ENCODE peak calls at places on chromosomes 4 and X, in nine cellular contexts. One of them, this sample, is unnamed.

GRCh38 chr4:8316911-8317351 is 47.4 kb downstream of the HTRA3 start:
- DNase-seq in activated T-helper 1 cell treated with anti-CD3 and anti-CD28 coated beads, Interleukin-12 subunit alpha, Interleukin-12 subunit beta, Interleukin-2, Interleukin-4 antibody, amounts not matched to agents 30 ng/mL and 10 ng/mL and 1 ng/mL, durations not matched to agents 14 hours and 24 hours and 36 hours: no peak
- DNase-seq in fibroblast of mammary gland: no peak
- DNase-seq in mammary epithelial cell: no peak
- DNase-seq in COLO829: no peak
- DNase-seq in germinal center: no peak
- DNase-seq in hypothalamus: no peak
- DNase-seq in HT-29: no peak
- DNase-seq in NCI-H1694: no peak
- DNase-seq in this sample: no peak

GRCh38 chr4:54227261-54228063 is 1.6 kb upstream of the PDGFRA start:
- DNase-seq in activated T-helper 1 cell treated with anti-CD3 and anti-CD28 coated beads, Interleukin-12 subunit alpha, Interleukin-12 subunit beta, Interleukin-2, Interleukin-4 antibody, amounts not matched to agents 30 ng/mL and 10 ng/mL and 1 ng/mL, durations not matched to agents 14 hours and 24 hours and 36 hours: no peak
- DNase-seq in fibroblast of mammary gland: peak; percentile 82
- DNase-seq in mammary epithelial cell: peak; percentile 67
- DNase-seq in COLO829: peak; percentile 51
- DNase-seq in germinal center: no peak
- DNase-seq in hypothalamus: no peak
- DNase-seq in HT-29: no peak
- DNase-seq in NCI-H1694: no peak
- DNase-seq in this sample: peak; percentile 53

GRCh38 chrX:25300994-25301393 is 285.2 kb upstream of the ARX start:
- DNase-seq in activated T-helper 1 cell treated with anti-CD3 and anti-CD28 coated beads, Interleukin-12 subunit alpha, Interleukin-12 subunit beta, Interleukin-2, Interleukin-4 antibody, amounts not matched to agents 30 ng/mL and 10 ng/mL and 1 ng/mL, durations not matched to agents 14 hours and 24 hours and 36 hours: no peak
- DNase-seq in fibroblast of mammary gland: no peak
- DNase-seq in mammary epithelial cell: no peak
- DNase-seq in COLO829: no peak
- DNase-seq in germinal center: no peak
- DNase-seq in hypothalamus: no peak
- DNase-seq in HT-29: no peak
- DNase-seq in NCI-H1694: no peak
- DNase-seq in this sample: no peak

GRCh38 chrX:133412246-133412645 is 3.0 kb downstream of the GPC4 start:
- DNase-seq in activated T-helper 1 cell treated with anti-CD3 and anti-CD28 coated beads, Interleukin-12 subunit alpha, Interleukin-12 subunit beta, Interleukin-2, Interleukin-4 antibody, amounts not matched to agents 30 ng/mL and 10 ng/mL and 1 ng/mL, durations not matched to agents 14 hours and 24 hours and 36 hours: no peak
- DNase-seq in fibroblast of mammary gland: peak; percentile 38
- DNase-seq in mammary epithelial cell: no peak
- DNase-seq in COLO829: no peak
- DNase-seq in germinal center: no peak
- DNase-seq in hypothalamus: no peak
- DNase-seq in HT-29: no peak
- DNase-seq in NCI-H1694: no peak
- DNase-seq in this sample: no peak

GRCh38 chrX:31580726-31581125 is 508.9 kb upstream of the FTHL17 start:
- DNase-seq in activated T-helper 1 cell treated with anti-CD3 and anti-CD28 coated beads, Interleukin-12 subunit alpha, Interleukin-12 subunit beta, Interleukin-2, Interleukin-4 antibody, amounts not matched to agents 30 ng/mL and 10 ng/mL and 1 ng/mL, durations not matched to agents 14 hours and 24 hours and 36 hours: no peak
- DNase-seq in fibroblast of mammary gland: peak; percentile 44
- DNase-seq in mammary epithelial cell: peak; percentile 56
- DNase-seq in COLO829: no peak
- DNase-seq in germinal center: no peak
- DNase-seq in hypothalamus: no peak
- DNase-seq in HT-29: no peak
- DNase-seq in NCI-H1694: no peak
- DNase-seq in this sample: no peak

GRCh38 chrX:34809096-34809495 is 133.5 kb upstream of the FAM47B start:
- DNase-seq in activated T-helper 1 cell treated with anti-CD3 and anti-CD28 coated beads, Interleukin-12 subunit alpha, Interleukin-12 subunit beta, Interleukin-2, Interleukin-4 antibody, amounts not matched to agents 30 ng/mL and 10 ng/mL and 1 ng/mL, durations not matched to agents 14 hours and 24 hours and 36 hours: no peak
- DNase-seq in fibroblast of mammary gland: no peak
- DNase-seq in mammary epithelial cell: no peak
- DNase-seq in COLO829: no peak
- DNase-seq in germinal center: no peak
- DNase-seq in hypothalamus: no peak
- DNase-seq in HT-29: no peak
- DNase-seq in NCI-H1694: no peak
- DNase-seq in this sample: no peak

GRCh38 chrX:23737413-23737812 is 5.7 kb downstream of the ACOT9 start:
- DNase-seq in activated T-helper 1 cell treated with anti-CD3 and anti-CD28 coated beads, Interleukin-12 subunit alpha, Interleukin-12 subunit beta, Interleukin-2, Interleukin-4 antibody, amounts not matched to agents 30 ng/mL and 10 ng/mL and 1 ng/mL, durations not matched to agents 14 hours and 24 hours and 36 hours: no peak
- DNase-seq in fibroblast of mammary gland: peak; percentile 47
- DNase-seq in mammary epithelial cell: no peak
- DNase-seq in COLO829: no peak
- DNase-seq in germinal center: no peak
- DNase-seq in hypothalamus: no peak
- DNase-seq in HT-29: no peak
- DNase-seq in NCI-H1694: no peak
- DNase-seq in this sample: no peak

GRCh38 chrX:40433160-40433559 is 147.6 kb upstream of the ATP6AP2 start:
- DNase-seq in activated T-helper 1 cell treated with anti-CD3 and anti-CD28 coated beads, Interleukin-12 subunit alpha, Interleukin-12 subunit beta, Interleukin-2, Interleukin-4 antibody, amounts not matched to agents 30 ng/mL and 10 ng/mL and 1 ng/mL, durations not matched to agents 14 hours and 24 hours and 36 hours: no peak
- DNase-seq in fibroblast of mammary gland: no peak
- DNase-seq in mammary epithelial cell: no peak
- DNase-seq in COLO829: no peak
- DNase-seq in germinal center: no peak
- DNase-seq in hypothalamus: no peak
- DNase-seq in HT-29: no peak
- DNase-seq in NCI-H1694: no peak
- DNase-seq in this sample: no peak

GRCh38 chr4:84901173-84901572 is 65.3 kb downstream of the WDFY3 start:
- DNase-seq in activated T-helper 1 cell treated with anti-CD3 and anti-CD28 coated beads, Interleukin-12 subunit alpha, Interleukin-12 subunit beta, Interleukin-2, Interleukin-4 antibody, amounts not matched to agents 30 ng/mL and 10 ng/mL and 1 ng/mL, durations not matched to agents 14 hours and 24 hours and 36 hours: no peak
- DNase-seq in fibroblast of mammary gland: no peak
- DNase-seq in mammary epithelial cell: no peak
- DNase-seq in COLO829: no peak
- DNase-seq in germinal center: no peak
- DNase-seq in hypothalamus: no peak
- DNase-seq in HT-29: no peak
- DNase-seq in NCI-H1694: no peak
- DNase-seq in this sample: no peak

GRCh38 chr4:144014808-144015207 is 4.4 kb downstream of the GYPB start:
- DNase-seq in activated T-helper 1 cell treated with anti-CD3 and anti-CD28 coated beads, Interleukin-12 subunit alpha, Interleukin-12 subunit beta, Interleukin-2, Interleukin-4 antibody, amounts not matched to agents 30 ng/mL and 10 ng/mL and 1 ng/mL, durations not matched to agents 14 hours and 24 hours and 36 hours: no peak
- DNase-seq in fibroblast of mammary gland: no peak
- DNase-seq in mammary epithelial cell: no peak
- DNase-seq in COLO829: no peak
- DNase-seq in germinal center: no peak
- DNase-seq in hypothalamus: no peak
- DNase-seq in HT-29: no peak
- DNase-seq in NCI-H1694: no peak
- DNase-seq in this sample: no peak

GRCh38 chr4:41687971-41688370 is 60.6 kb downstream of the PHOX2B start:
- DNase-seq in activated T-helper 1 cell treated with anti-CD3 and anti-CD28 coated beads, Interleukin-12 subunit alpha, Interleukin-12 subunit beta, Interleukin-2, Interleukin-4 antibody, amounts not matched to agents 30 ng/mL and 10 ng/mL and 1 ng/mL, durations not matched to agents 14 hours and 24 hours and 36 hours: no peak
- DNase-seq in fibroblast of mammary gland: no peak
- DNase-seq in mammary epithelial cell: no peak
- DNase-seq in COLO829: no peak
- DNase-seq in germinal center: no peak
- DNase-seq in hypothalamus: no peak
- DNase-seq in HT-29: no peak
- DNase-seq in NCI-H1694: no peak
- DNase-seq in this sample: no peak

GRCh38 chrX:39372126-39372525 is 570.9 kb downstream of the MID1IP1 start:
- DNase-seq in activated T-helper 1 cell treated with anti-CD3 and anti-CD28 coated beads, Interleukin-12 subunit alpha, Interleukin-12 subunit beta, Interleukin-2, Interleukin-4 antibody, amounts not matched to agents 30 ng/mL and 10 ng/mL and 1 ng/mL, durations not matched to agents 14 hours and 24 hours and 36 hours: no peak
- DNase-seq in fibroblast of mammary gland: no peak
- DNase-seq in mammary epithelial cell: no peak
- DNase-seq in COLO829: peak; percentile 71
- DNase-seq in germinal center: no peak
- DNase-seq in hypothalamus: no peak
- DNase-seq in HT-29: no peak
- DNase-seq in NCI-H1694: no peak
- DNase-seq in this sample: no peak

GRCh38 chrX:72305286-72306084 is at the start of gene CITED1:
- DNase-seq in activated T-helper 1 cell treated with anti-CD3 and anti-CD28 coated beads, Interleukin-12 subunit alpha, Interleukin-12 subunit beta, Interleukin-2, Interleukin-4 antibody, amounts not matched to agents 30 ng/mL and 10 ng/mL and 1 ng/mL, durations not matched to agents 14 hours and 24 hours and 36 hours: no peak
- DNase-seq in fibroblast of mammary gland: no peak
- DNase-seq in mammary epithelial cell: peak; percentile 7
- DNase-seq in COLO829: no peak
- DNase-seq in germinal center: no peak
- DNase-seq in hypothalamus: peak; percentile 5
- DNase-seq in HT-29: no peak
- DNase-seq in NCI-H1694: no peak
- DNase-seq in this sample: no peak

GRCh38 chr4:161937596-161937995 is 226.2 kb downstream of the FSTL5 start:
- DNase-seq in activated T-helper 1 cell treated with anti-CD3 and anti-CD28 coated beads, Interleukin-12 subunit alpha, Interleukin-12 subunit beta, Interleukin-2, Interleukin-4 antibody, amounts not matched to agents 30 ng/mL and 10 ng/mL and 1 ng/mL, durations not matched to agents 14 hours and 24 hours and 36 hours: no peak
- DNase-seq in fibroblast of mammary gland: no peak
- DNase-seq in mammary epithelial cell: peak; percentile 37
- DNase-seq in COLO829: no peak
- DNase-seq in germinal center: no peak
- DNase-seq in hypothalamus: no peak
- DNase-seq in HT-29: no peak
- DNase-seq in NCI-H1694: no peak
- DNase-seq in this sample: no peak

GRCh38 chr4:118102195-118102594 is 67.9 kb downstream of the NDST3 start:
- DNase-seq in activated T-helper 1 cell treated with anti-CD3 and anti-CD28 coated beads, Interleukin-12 subunit alpha, Interleukin-12 subunit beta, Interleukin-2, Interleukin-4 antibody, amounts not matched to agents 30 ng/mL and 10 ng/mL and 1 ng/mL, durations not matched to agents 14 hours and 24 hours and 36 hours: no peak
- DNase-seq in fibroblast of mammary gland: no peak
- DNase-seq in mammary epithelial cell: no peak
- DNase-seq in COLO829: no peak
- DNase-seq in germinal center: no peak
- DNase-seq in hypothalamus: no peak
- DNase-seq in HT-29: no peak
- DNase-seq in NCI-H1694: no peak
- DNase-seq in this sample: no peak